ENCODE peak calls at places on chromosome 21, in six cellular contexts. R is astrocyte of the cerebellum, G is fibroblast of the aortic adventitia, H is fibroblast of lung, C is psoas muscle, D is endothelial cell of umbilical vein. Z is an unnamed sample.

GRCh38 chr21:27564684-27565280 is 597.9 kb upstream of the ADAMTS5 start:
- DNase-seq in R (no peak), G (peak), H (peak), C (no peak), D (peak), Z (peak)

GRCh38 chr21:27519357-27519756 is 552.5 kb upstream of the ADAMTS5 start:
- DNase-seq in R (peak), G (peak), H (peak), C (no peak), D (peak), Z (no peak)

GRCh38 chr21:20971296-20971921 is 26.8 kb upstream of the NCAM2 start:
- DNase-seq in R (peak), G (peak), H (peak), C (peak), D (peak), Z (no peak)

GRCh38 chr21:39316062-39316461 is 2.6 kb upstream of the BRWD1 start:
- DNase-seq in R (no peak), G (no peak), H (no peak), C (no peak), D (no peak), Z (no peak)

GRCh38 chr21:15552914-15553491 is 176.8 kb upstream of the USP25 start:
- DNase-seq in R (no peak), G (peak), H (peak), C (no peak), D (no peak), Z (peak)

GRCh38 chr21:32803651-32804050 is 32.1 kb upstream of the PAXBP1 start:
- DNase-seq in R (no peak), G (peak), H (peak), C (no peak), D (peak), Z (no peak)

GRCh38 chr21:29228306-29228705 is 70.4 kb upstream of the BACH1 start:
- DNase-seq in R (no peak), G (no peak), H (no peak), C (no peak), D (no peak), Z (no peak)

GRCh38 chr21:33924766-33925100 is 9.1 kb upstream of the ATP5PO start:
- DNase-seq in R (no peak), G (no peak), H (no peak), C (no peak), D (no peak), Z (no peak)

GRCh38 chr21:38848187-38848609 is 42.5 kb downstream of the ETS2 start:
- DNase-seq in R (no peak), G (peak), H (no peak), C (no peak), D (no peak), Z (no peak)

GRCh38 chr21:30646904-30647303 is 4.2 kb downstream of the KRTAP20-3 start:
- DNase-seq in R (no peak), G (no peak), H (no peak), C (no peak), D (no peak), Z (no peak)

GRCh38 chr21:46325073-46325912 is 1.3 kb downstream of the PCNT start:
- DNase-seq in R (no peak), G (peak), H (peak), C (peak), D (peak), Z (peak)

GRCh38 chr21:16079830-16080229 is 350.0 kb downstream of the USP25 start:
- DNase-seq in R (no peak), G (peak), H (peak), C (no peak), D (no peak), Z (peak)

GRCh38 chr21:38249256-38249655 is 7.5 kb upstream of the KCNJ15 start:
- DNase-seq in R (no peak), G (no peak), H (no peak), C (no peak), D (no peak), Z (no peak)

GRCh38 chr21:19547951-19548635 is 1144.5 kb upstream of the TMPRSS15 start:
- DNase-seq in R (no peak), G (no peak), H (no peak), C (no peak), D (no peak), Z (no peak)

GRCh38 chr21:25029580-25029979 is 577.7 kb downstream of the MRPL39 start:
- DNase-seq in R (no peak), G (no peak), H (no peak), C (no peak), D (no peak), Z (no peak)

GRCh38 chr21:20618878-20619277 is 379.3 kb upstream of the NCAM2 start:
- DNase-seq in R (no peak), G (no peak), H (no peak), C (no peak), D (no peak), Z (no peak)

GRCh38 chr21:46077674-46078101 is 20.2 kb upstream of the COL6A2 start:
- DNase-seq in R (no peak), G (no peak), H (no peak), C (peak), D (no peak), Z (no peak)

GRCh38 chr21:32172106-32172505 is 106.7 kb downstream of the MIS18A start:
- DNase-seq in R (no peak), G (peak), H (no peak), C (no peak), D (no peak), Z (no peak)

GRCh38 chr21:39180429-39181019 is 2.7 kb downstream of the PSMG1 start:
- DNase-seq in R (no peak), G (no peak), H (no peak), C (no peak), D (peak), Z (peak)

GRCh38 chr21:18529253-18529652 is 125.7 kb upstream of the TMPRSS15 start:
- DNase-seq in R (peak), G (peak), H (peak), C (no peak), D (peak), Z (no peak)

GRCh38 chr21:39788383-39788782 is 43.4 kb downstream of the IGSF5 start:
- DNase-seq in R (peak), G (no peak), H (peak), C (peak), D (peak), Z (peak)

GRCh38 chr21:31728952-31729351 is 3.0 kb downstream of the SCAF4 start:
- DNase-seq in R (no peak), G (no peak), H (no peak), C (no peak), D (no peak), Z (no peak)

GRCh38 chr21:36431252-36431651 is 46.1 kb downstream of the CHAF1B start:
- DNase-seq in R (no peak), G (no peak), H (peak), C (no peak), D (peak), Z (no peak)

GRCh38 chr21:36428789-36429671 is 43.8 kb downstream of the CHAF1B start:
- DNase-seq in R (peak), G (no peak), H (peak), C (no peak), D (peak), Z (no peak)

GRCh38 chr21:36427502-36427901 is 42.3 kb downstream of the CHAF1B start:
- DNase-seq in R (no peak), G (no peak), H (no peak), C (no peak), D (no peak), Z (no peak)

GRCh38 chr21:36430841-36431240 is 45.6 kb downstream of the CHAF1B start:
- DNase-seq in R (no peak), G (peak), H (peak), C (no peak), D (peak), Z (no peak)

DNA sequence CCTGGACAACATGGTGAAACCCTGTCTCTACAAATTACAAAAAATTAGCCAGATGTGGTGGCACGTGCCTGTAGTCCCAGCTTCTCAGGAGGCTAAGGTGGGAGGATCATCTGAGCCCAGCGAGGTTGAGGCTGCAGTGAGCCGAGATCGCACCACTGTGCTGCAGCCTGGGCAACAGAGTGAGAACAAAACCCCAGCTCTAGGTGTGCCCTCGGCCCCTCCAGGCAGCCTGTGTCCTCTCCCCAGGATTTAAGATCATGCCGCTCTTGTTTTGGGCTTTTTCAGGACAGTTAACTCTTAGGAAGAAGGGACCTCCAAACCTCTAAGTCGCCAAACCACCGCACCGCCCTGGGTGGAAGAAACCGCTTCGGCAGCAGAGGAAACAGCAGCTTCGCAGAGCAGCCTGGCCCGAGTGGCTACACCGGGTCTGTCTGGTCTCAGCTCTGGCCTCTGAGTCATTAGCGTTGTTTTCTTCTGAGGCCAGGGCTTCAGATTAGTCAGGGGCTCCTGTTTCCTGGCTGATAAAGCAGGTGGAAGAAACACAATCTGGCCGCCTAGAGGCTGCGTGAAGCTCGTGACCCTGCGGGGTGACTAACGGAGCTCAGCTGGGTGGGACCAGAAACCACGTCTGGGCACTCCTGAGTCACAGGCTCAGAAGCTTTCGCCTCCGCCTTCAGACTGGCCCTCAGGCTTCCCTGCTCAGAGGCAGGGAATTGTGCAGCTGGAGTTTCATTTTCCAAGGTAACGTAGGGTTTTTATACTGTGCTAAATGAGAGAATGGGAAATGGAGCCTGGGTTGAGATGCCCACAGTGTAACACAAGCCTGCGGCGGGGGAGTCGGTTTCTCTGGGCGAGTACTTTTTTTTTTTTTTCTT is 44.7 kb downstream of the CHAF1B start:
- DNase-seq in R (peak), G (peak), H (peak), C (peak), D (peak), Z (peak)
- H3K4me3 ChIP-seq in R (peak), G (peak), H (peak), C (peak), D (peak), Z (peak)

GRCh38 chr21:36004441-36004840 is 55.9 kb downstream of the SETD4 start:
- DNase-seq in R (no peak), G (peak), H (no peak), C (no peak), D (no peak), Z (no peak)

GRCh38 chr21:36005879-36006400 is 54.4 kb downstream of the SETD4 start:
- DNase-seq in R (no peak), G (no peak), H (no peak), C (no peak), D (no peak), Z (no peak)

GRCh38 chr21:36008505-36008904 is 51.8 kb downstream of the SETD4 start:
- DNase-seq in R (no peak), G (no peak), H (no peak), C (no peak), D (no peak), Z (no peak)

GRCh38 chr21:36010801-36011200 is 49.5 kb downstream of the SETD4 start:
- DNase-seq in R (no peak), G (no peak), H (no peak), C (no peak), D (no peak), Z (no peak)

DNA sequence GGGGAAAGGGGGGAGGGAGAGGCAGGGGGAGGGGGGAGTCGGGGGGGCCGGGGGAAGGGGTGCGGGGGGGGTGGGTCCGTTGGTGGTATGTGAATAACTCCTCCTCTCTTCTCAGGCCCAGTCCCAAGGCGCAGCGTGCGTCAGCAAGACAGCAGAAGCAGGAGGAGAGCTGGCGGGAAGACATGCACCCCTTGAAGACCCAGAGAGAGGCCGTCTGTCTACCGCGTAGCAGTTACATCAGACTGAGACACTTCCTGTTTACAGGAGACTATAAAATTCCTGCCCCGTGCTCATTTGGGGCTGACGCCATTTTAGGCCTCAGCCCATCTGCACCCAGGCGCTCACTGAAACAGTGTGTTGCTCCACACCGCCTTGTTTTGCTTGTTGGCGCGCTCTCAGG is 55.3 kb downstream of the SETD4 start:
- DNase-seq in R (no peak), G (peak), H (no peak), C (no peak), D (no peak), Z (peak)
- H3K4me3 ChIP-seq in R (no peak), G (peak), H (peak), C (no peak), D (no peak), Z (no peak)

GRCh38 chr21:44082648-44083436 is 24.4 kb upstream of the PWP2 start:
- DNase-seq in R (no peak), G (no peak), H (no peak), C (no peak), D (no peak), Z (no peak)
- H3K4me3 ChIP-seq in R (no peak), G (no peak), H (no peak), C (no peak), D (no peak), Z (no peak)

DNA sequence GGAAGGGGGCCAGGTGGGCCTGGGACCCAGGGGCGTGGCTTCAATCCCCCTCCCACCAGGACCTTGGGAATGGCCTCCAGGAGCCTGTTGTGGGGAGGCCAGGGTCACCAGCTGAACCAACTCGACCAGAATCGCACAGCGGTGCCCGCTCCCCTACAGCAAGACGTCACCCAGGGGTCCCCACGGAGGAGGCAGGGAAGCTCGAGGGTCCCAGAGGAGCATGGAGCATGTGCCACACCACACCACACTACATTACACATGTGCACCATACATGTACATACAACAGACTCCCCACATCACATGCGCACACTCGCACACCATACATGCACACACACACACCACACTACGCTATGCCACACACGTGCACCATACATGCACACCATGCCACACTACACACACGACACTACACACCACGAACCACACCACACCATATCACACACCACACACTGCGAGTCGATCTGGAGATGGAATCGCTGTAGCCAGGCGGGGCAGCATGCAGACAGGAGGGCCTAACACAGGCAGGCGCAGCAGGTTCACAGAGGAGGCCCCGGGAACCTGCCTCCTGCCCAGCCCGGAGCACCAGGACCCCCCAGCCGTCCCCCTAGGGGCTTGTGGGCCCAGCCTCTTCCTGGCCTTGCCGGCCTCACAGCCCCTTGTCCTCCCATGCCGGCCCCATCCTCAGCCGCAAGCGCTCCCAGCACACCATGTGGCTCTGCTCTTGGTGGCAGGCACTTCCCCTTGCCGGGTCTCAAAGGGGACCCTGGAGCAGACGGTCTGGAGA is 596 bp downstream of the ITGB2 start:
- DNase-seq in R (no peak), G (no peak), H (no peak), C (peak), D (no peak), Z (no peak)
- H3K4me3 ChIP-seq in R (no peak), G (no peak), H (no peak), C (peak), D (no peak), Z (no peak)

Z was measured in A549.